ENCODE peak calls at places on chromosomes 16 and 17, in seven cellular contexts. S is aorta, M is fibroblast of lung, H is Peyer's patch, W is OCI-LY7, L is right atrium auricular region, E is ascending aorta. G is an unnamed sample. For H3K4me1, the result is how much of the 10 kb centered on the place peaks cover.

GRCh38 chr16:46658925-46659324 is 30.1 kb downstream of the VPS35 start:
- DNase-seq in L (no peak), W (peak), E (no peak), S (peak), M (no peak), H (peak), G (peak)

GRCh38 chr16:11681977-11682654 is 13.9 kb downstream of the SNN start:
- DNase-seq in H (peak), W (peak), L (no peak), E (no peak), S (no peak), M (no peak), G (no peak)

GRCh38 chr17:34389343-34389742 is 26.3 kb upstream of the CCL1 start:
- DNase-seq in L (no peak), S (no peak), H (no peak), M (no peak), W (peak), E (no peak), G (no peak)

GRCh38 chr17:80491478-80492342 is 15.3 kb upstream of the NPTX1 start:
- DNase-seq in W (no peak), E (no peak), L (no peak), H (no peak), M (no peak), S (no peak), G (no peak)

GRCh38 chr17:74452027-74452840 is 14.2 kb upstream of the CD300A start:
- DNase-seq in W (no peak), M (no peak), E (no peak), S (peak), H (peak), L (peak), G (no peak)

GRCh38 chr16:27841061-27841801 is 222.3 kb downstream of the GSG1L start:
- DNase-seq in L (no peak), H (peak), S (no peak), W (no peak), M (no peak), E (no peak), G (no peak)

GRCh38 chr17:8225813-8226535 is 15.6 kb upstream of the AURKB start:
- DNase-seq in S (no peak), W (peak), L (peak), M (peak), H (peak), E (no peak), G (peak)

GRCh38 chr16:60989592-60989991 is 1046.6 kb downstream of the CDH8 start:
- DNase-seq in W (no peak), S (no peak), H (no peak), L (no peak), E (no peak), M (peak), G (no peak)

GRCh38 chr17:4897198-4897657 is 2.1 kb upstream of the C17orf107 start:
- DNase-seq in L (no peak), M (no peak), E (no peak), W (no peak), S (no peak), H (no peak), G (no peak)

GRCh38 chr16:47519037-47519436 is 57.9 kb downstream of the PHKB start:
- DNase-seq in S (no peak), M (peak), L (no peak), W (no peak), E (no peak), H (no peak), G (no peak)

GRCh38 chr16:86772671-86773338 is 194.5 kb downstream of the FOXL1 start:
- DNase-seq in E (no peak), H (peak), L (no peak), M (peak), W (no peak), S (no peak), G (no peak)

GRCh38 chr17:285751-286422 is 66.7 kb downstream of the RPH3AL start:
- DNase-seq in M (no peak), S (peak), E (peak), H (peak), W (no peak), L (no peak), G (peak)

GRCh38 chr16:11819798-11820197 is 22.7 kb upstream of the ZC3H7A start:
- DNase-seq in H (peak), E (no peak), L (no peak), W (no peak), M (no peak), S (no peak), G (no peak)

GRCh38 chr17:80130992-80131391 is 15.9 kb downstream of the EIF4A3 start:
- DNase-seq in E (no peak), S (no peak), W (no peak), L (no peak), H (no peak), M (no peak), G (no peak)

GRCh38 chr17:72119280-72119962 is 1.4 kb upstream of the SOX9 start:
- DNase-seq in H (no peak), E (no peak), L (no peak), M (no peak), W (no peak), S (no peak), G (no peak)

GRCh38 chr17:63945851-63946439 is 13.8 kb upstream of the CD79B start:
- DNase-seq in E (no peak), M (no peak), H (peak), L (no peak), W (peak), S (no peak), G (no peak)

GRCh38 chr16:23365602-23366240 is 63.6 kb downstream of the SCNN1B start:
- DNase-seq in W (peak), H (no peak), S (no peak), E (no peak), L (no peak), M (no peak), G (no peak)

GRCh38 chr17:38877130-38877851 is 7.4 kb downstream of the LASP1 start:
- DNase-seq in L (no peak), E (no peak), S (no peak), H (peak), M (no peak), W (peak), G (peak)

GRCh38 chr16:75251280-75252048 is at the start of gene BCAR1:
- DNase-seq in S (peak), E (peak), H (peak), L (peak), M (peak), W (peak), G (peak)

GRCh38 chr16:85048921-85049562 is 21.4 kb downstream of the KIAA0513 start:
- DNase-seq in E (no peak), S (no peak), W (no peak), H (no peak), L (no peak), M (no peak), G (no peak)

GRCh38 chr16:676565-677297 is 1.3 kb downstream of the RHBDL1 start:
- DNase-seq in E (no peak), L (no peak), S (no peak), M (no peak), W (no peak), H (peak), G (peak)

GRCh38 chr16:29993191-29993902 is 2.1 kb downstream of the HIRIP3 start:
- DNase-seq in H (no peak), S (peak), L (no peak), E (no peak), M (no peak), W (no peak), G (peak)

GRCh38 chr16:17321824-17322223 is 148.9 kb downstream of the XYLT1 start:
- DNase-seq in L (no peak), H (no peak), S (no peak), M (no peak), E (no peak), W (no peak), G (no peak)

GRCh38 chr17:40760105-40761016 is 5.2 kb upstream of the KRT25 start:
- DNase-seq in M (no peak), L (no peak), S (no peak), H (no peak), W (no peak), E (no peak), G (no peak)

GRCh38 chr16:2275476-2276450 is 7.8 kb upstream of the RNPS1 start:
- DNase-seq in M (no peak), L (no peak), W (no peak), E (no peak), S (no peak), H (no peak), G (no peak)

GRCh38 chr16:49937886-49938285 is 82.0 kb upstream of the ZNF423 start:
- DNase-seq in M (no peak), E (no peak), W (no peak), H (no peak), L (no peak), S (no peak), G (no peak)

GRCh38 chr17:2056221-2057129 is 1.6 kb downstream of the HIC1 start:
- DNase-seq in H (peak), W (no peak), M (peak), S (no peak), L (no peak), E (no peak), G (peak)

GRCh38 chr17:17778308-17779014 is 58.3 kb downstream of the SREBF1 start:
- DNase-seq in L (no peak), E (no peak), M (peak), S (peak), W (no peak), H (peak), G (no peak)

GRCh38 chr17:82718986-82719685 is 2.6 kb downstream of the FN3KRP start:
- DNase-seq in S (no peak), E (no peak), L (no peak), M (no peak), W (peak), H (no peak), G (no peak)

GRCh38 chr16:66677179-66677578 is 19.4 kb downstream of the CMTM4 start:
- DNase-seq in S (no peak), L (no peak), E (no peak), W (no peak), M (no peak), H (no peak), G (no peak)
- H3K4me1 ChIP-seq in S (under half), L (under half), E (under half), W (under half), M (under half), H (under half), G (under half)

GRCh38 chr17:77090476-77090875 is 50.3 kb upstream of the SEC14L1 start:
- DNase-seq in S (no peak), W (peak), H (no peak), L (no peak), E (no peak), M (no peak), G (no peak)
- H3K4me1 ChIP-seq in S (under half), W (under half), H (under half), L (under half), E (under half), M (under half), G (half or more)

GRCh38 chr16:66908116-66908515 is 10.6 kb downstream of the CDH16 start:
- DNase-seq in H (no peak), W (no peak), S (no peak), M (no peak), L (no peak), E (no peak), G (peak)
- H3K4me1 ChIP-seq in H (under half), W (under half), S (under half), M (under half), L (under half), E (under half), G (under half)

DNA sequence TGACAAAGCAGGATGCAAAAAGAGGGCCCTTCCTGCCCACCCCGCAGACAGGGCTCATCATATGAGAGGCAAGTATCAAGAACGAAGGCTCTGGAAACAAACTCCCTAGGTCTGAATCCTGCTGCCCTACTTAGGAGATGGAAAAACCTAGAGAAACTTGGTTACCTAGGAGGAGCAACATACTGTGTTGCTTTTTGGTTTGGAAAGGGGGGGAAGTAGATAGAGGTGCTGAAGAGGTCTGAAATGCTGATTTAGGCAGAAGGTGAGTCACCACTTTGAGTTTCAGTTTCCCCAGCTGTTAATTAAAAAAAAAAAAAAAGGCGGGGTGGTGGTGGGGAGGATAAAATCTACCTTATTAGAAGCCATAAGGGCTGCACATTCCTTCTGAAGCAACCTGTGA is 1.5 kb downstream of the N4BP1 start:
- DNase-seq in E (no peak), L (no peak), H (no peak), M (peak), W (peak), S (no peak), G (no peak)
- H3K4me1 ChIP-seq in E (under half), L (under half), H (half or more), M (under half), W (under half), S (under half), G (half or more)